ENCODE peak calls at places on chromosomes 2 and 18, in seven cellular contexts. W is breast epithelium, K is heart right ventricle, R is heart left ventricle, A is epithelial cell of proximal tubule, B is A549, H is PC-3. S is an unnamed sample.

GRCh38 chr2:43083710-43084698 is 142.4 kb downstream of the ZFP36L2 start:
- DNase-seq in A (no peak), H (peak; percentile 48), R (peak; percentile 72), K (peak; percentile 47), B (peak; percentile 34), W (peak; percentile 79), S (no peak)

GRCh38 chr2:172531309-172531708 is 24.6 kb upstream of the PDK1 start:
- DNase-seq in K (no peak), H (no peak), A (no peak), R (no peak), B (no peak), W (no peak), S (no peak)

GRCh38 chr2:186695081-186695756 is 1.4 kb downstream of the FAM171B start:
- DNase-seq in H (peak; percentile 7), W (no peak), B (no peak), R (no peak), K (no peak), A (no peak), S (no peak)

GRCh38 chr2:98824256-98825042 is 93.5 kb upstream of the MGAT4A start:
- DNase-seq in A (no peak), H (no peak), W (no peak), B (no peak), K (no peak), R (no peak), S (no peak)

GRCh38 chr2:37375721-37376399 is 31.4 kb downstream of the QPCT start:
- DNase-seq in K (no peak), R (no peak), B (no peak), A (no peak), W (no peak), H (no peak), S (no peak)

GRCh38 chr2:241768251-241768711 is 8.3 kb upstream of the GAL3ST2 start:
- DNase-seq in B (no peak), K (no peak), H (no peak), R (no peak), A (no peak), W (peak; percentile 10), S (peak; percentile 12)

GRCh38 chr2:177478029-177478428 is 85.5 kb downstream of the AGPS start:
- DNase-seq in A (no peak), B (no peak), K (no peak), W (no peak), R (no peak), H (no peak), S (no peak)

GRCh38 chr2:226791056-226791486 is 8.5 kb downstream of the IRS1 start:
- DNase-seq in H (no peak), B (no peak), A (no peak), R (peak; percentile 67), W (peak; percentile 50), K (peak; percentile 42), S (no peak)

GRCh38 chr2:73762571-73762970 is 17.3 kb downstream of the DUSP11 start:
- DNase-seq in H (no peak), B (no peak), R (no peak), W (no peak), K (no peak), A (no peak), S (no peak)

GRCh38 chr2:25168256-25169072 is at the start of gene POMC:
- DNase-seq in H (no peak), R (peak; percentile 70), W (no peak), B (peak; percentile 24), A (no peak), K (peak; percentile 23), S (no peak)
- TF ChIP-seq CTCF in H (no peak), R (no peak), W (no peak), B (no peak), A (no peak), K (no peak), S (no peak)

GRCh38 chr2:113276216-113276905 is 2.4 kb downstream of the PAX8 start:
- DNase-seq in H (no peak), R (no peak), K (no peak), A (no peak), W (no peak), B (no peak), S (no peak)

GRCh38 chr2:113274427-113274826 is 4.3 kb downstream of the PAX8 start:
- DNase-seq in W (no peak), K (no peak), R (no peak), H (no peak), A (no peak), B (no peak), S (no peak)

GRCh38 chr2:113275556-113276215 is 3.0 kb downstream of the PAX8 start:
- DNase-seq in A (no peak), H (no peak), W (no peak), R (no peak), B (no peak), K (no peak), S (no peak)

GRCh38 chr2:113272463-113272862 is 6.3 kb downstream of the PAX8 start:
- DNase-seq in W (no peak), B (no peak), K (no peak), H (no peak), A (no peak), R (no peak), S (no peak)

DNA sequence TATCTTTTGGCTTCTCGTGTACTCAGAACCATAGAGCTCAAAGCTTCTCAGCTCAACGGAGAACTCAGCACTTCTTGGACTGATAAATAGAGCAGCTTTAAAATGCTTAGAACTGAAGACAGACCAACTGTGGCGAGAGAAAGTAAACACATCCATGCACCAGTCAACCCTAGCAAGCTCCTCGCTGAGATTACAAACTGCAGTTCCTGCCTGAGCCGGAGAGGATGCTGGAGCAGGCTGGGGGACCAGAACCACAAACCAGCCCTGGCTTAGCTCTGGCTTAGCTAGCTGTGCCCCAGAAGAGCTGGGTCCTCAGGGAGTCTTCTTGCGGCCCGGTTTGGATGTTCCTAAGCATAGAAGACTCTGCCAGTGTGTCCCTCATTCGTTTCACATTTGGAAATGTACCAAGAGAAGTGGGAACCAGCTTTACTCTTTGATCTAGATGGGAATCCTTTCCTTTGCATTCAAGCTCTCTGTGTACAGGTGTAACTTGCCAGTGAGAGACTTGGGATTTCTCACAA is 5.6 kb downstream of the PAX8 start:
- DNase-seq in B (peak; percentile 53), W (no peak), K (no peak), R (no peak), H (no peak), A (no peak), S (no peak)
- TF ChIP-seq CTCF in B (no peak), W (no peak), K (no peak), R (no peak), H (no peak), A (peak; percentile 35), S (no peak)

DNA sequence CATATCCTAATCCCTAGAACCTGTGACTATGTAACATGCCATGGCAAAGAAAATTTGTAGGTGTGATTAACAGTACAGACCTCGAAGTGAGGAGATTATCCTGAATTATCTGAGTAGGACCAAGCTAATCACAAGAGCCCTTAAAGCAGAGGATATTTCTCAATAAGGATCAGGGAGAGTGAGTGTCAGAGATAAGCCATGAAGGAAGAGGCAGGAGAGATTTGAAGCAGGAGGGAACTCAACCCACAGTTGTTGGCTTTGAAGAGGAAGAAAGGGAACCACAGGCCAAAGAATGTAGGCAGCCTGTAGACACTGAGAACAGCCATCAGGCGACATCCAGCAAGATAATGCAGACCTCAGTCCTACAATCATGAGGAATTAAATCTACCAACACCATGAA is 229.3 kb downstream of the NBAS start:
- DNase-seq in A (no peak), R (no peak), W (no peak), H (no peak), B (no peak), K (no peak), S (peak; percentile 24)
- TF ChIP-seq CTCF in A (no peak), R (no peak), W (no peak), H (no peak), B (no peak), K (no peak), S (no peak)

DNA sequence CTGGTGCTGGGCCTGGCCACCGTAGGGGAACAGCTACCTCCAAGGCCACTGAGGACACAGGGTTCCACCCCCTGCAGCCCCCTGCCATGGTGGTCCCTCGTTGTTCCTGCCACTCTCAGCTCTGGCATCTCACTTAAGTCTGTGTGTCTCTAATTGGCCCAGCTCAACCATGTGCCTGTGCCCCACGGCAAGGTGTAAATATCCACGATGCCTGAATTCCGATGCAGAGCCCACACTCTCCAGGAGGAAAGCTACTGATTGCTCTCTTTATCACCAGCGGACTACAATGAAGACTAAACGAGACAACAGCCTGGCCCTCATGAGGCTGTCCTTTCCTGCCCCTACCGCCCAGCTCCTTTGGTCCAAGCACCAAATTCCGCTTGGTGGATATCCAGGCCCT is 17.0 kb upstream of the CHRNA1 start:
- DNase-seq in W (no peak), B (no peak), H (no peak), A (no peak), R (no peak), K (no peak), S (no peak)
- TF ChIP-seq CTCF in W (no peak), B (no peak), H (no peak), A (no peak), R (no peak), K (no peak), S (no peak)

DNA sequence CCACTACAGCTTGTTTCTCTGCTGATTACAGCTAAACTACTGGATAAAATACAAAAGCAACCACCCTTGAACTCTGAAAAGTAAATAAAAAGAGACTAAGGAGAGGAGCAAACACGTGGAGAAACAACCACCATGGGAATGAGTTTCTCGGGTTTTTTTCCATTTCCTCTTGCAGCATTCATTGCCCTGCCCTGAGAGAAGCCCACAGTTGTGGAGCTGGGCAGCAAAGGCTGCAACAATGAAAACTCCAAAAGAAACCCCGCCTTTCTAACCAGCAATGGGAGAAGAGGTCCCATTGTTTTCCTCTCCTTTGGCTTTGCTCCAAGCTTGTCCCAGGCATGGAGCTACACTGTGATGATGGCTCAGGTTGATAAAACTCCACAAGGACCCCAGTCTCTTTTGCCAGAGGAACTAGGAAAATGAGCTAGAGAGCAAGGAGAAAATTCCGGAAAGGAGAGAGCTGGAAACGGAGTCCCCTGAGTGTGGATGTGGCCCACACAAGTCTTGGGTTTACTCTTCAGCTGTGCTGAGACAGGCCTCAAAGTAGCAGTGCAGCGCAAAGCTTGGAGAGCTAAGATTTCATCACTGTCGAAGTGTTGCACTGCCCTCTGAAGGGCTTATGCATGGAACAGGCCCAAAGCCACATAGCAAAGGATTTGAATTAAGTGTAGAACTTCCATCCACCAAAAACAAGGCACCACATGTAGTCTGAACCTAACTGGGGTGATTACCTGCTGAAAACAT is 20.9 kb downstream of the NAPG start:
- DNase-seq in B (no peak), A (no peak), K (no peak), W (no peak), H (no peak), R (no peak), S (no peak)
- TF ChIP-seq CTCF in B (no peak), A (no peak), K (peak; percentile 16), W (no peak), H (no peak), R (no peak), S (no peak)

GRCh38 chr2:113282747-113283533 is 4.2 kb upstream of the PAX8 start:
- DNase-seq in B (peak; percentile 94), W (peak; percentile 67), K (peak; percentile 39), R (no peak), A (peak; percentile 87), H (peak; percentile 24), S (no peak)
- TF ChIP-seq CTCF in B (peak; percentile 35), W (peak; percentile 27), K (peak; percentile 28), R (peak; percentile 24), A (peak; percentile 32), H (peak; percentile 42), S (no peak)

S was measured in D721Med.